ENCODE peak calls at places on chromosomes 13 and 19, in four cellular contexts. T, P, M and E are unnamed samples. For H3K79me2, the result is how much of the 10 kb centered on the place peaks cover.

GRCh38 chr13:21336609-21337008 is 122.5 kb downstream of the ZDHHC20 start:
- DNase-seq in M (no peak), P (no peak), T (no peak), E (no peak)

GRCh38 chr13:77733674-77734073 is 36.2 kb downstream of the SLAIN1 start:
- DNase-seq in M (no peak), T (no peak), P (no peak), E (no peak)

GRCh38 chr13:85313761-85314503 is 485.3 kb downstream of the SLITRK6 start:
- DNase-seq in T (no peak), M (no peak), P (peak), E (peak)

GRCh38 chr19:33064117-33064777 is 441 bp downstream of the RHPN2 start:
- DNase-seq in P (peak), T (peak), M (no peak), E (peak)

GRCh38 chr13:44244288-44244687 is 129.3 kb upstream of the SERP2 start:
- DNase-seq in M (no peak), T (no peak), P (no peak), E (peak)

GRCh38 chr13:40181203-40181845 is 485.1 kb downstream of the FOXO1 start:
- DNase-seq in M (no peak), T (no peak), P (peak), E (no peak)

GRCh38 chr19:7216373-7216902 is 77.8 kb downstream of the INSR start:
- DNase-seq in T (no peak), M (no peak), P (no peak), E (no peak)

GRCh38 chr13:77975358-77976042 is 56.9 kb upstream of the EDNRB start:
- DNase-seq in T (no peak), M (no peak), P (no peak), E (peak)

GRCh38 chr19:57280913-57281425 is 684 bp downstream of the ZNF460 start:
- DNase-seq in P (no peak), T (no peak), M (no peak), E (no peak)

GRCh38 chr13:111939285-111940278 is 127.4 kb upstream of the SOX1 start:
- DNase-seq in P (no peak), T (peak), M (no peak), E (no peak)

GRCh38 chr19:8610041-8610927 is at the start of gene ADAMTS10:
- DNase-seq in P (peak), M (no peak), T (peak), E (no peak)

GRCh38 chr19:10517760-10518443 is 655 bp upstream of the S1PR5 start:
- DNase-seq in M (no peak), T (peak), P (peak), E (peak)

GRCh38 chr19:11355160-11356073 is at the start of gene PLPPR2:
- DNase-seq in M (peak), P (peak), T (peak), E (peak)

GRCh38 chr13:99980201-99981114 is 1.1 kb upstream of the ZIC2 start:
- DNase-seq in P (peak), M (no peak), T (peak), E (peak)

GRCh38 chr19:29418106-29418684 is 107.6 kb upstream of the VSTM2B start:
- DNase-seq in T (no peak), M (no peak), P (no peak), E (no peak)

GRCh38 chr13:26968431-26969335 is 202.9 kb downstream of the USP12 start:
- DNase-seq in P (peak), T (no peak), M (no peak), E (no peak)

GRCh38 chr13:21139374-21139773 is 37.0 kb downstream of the SKA3 start:
- DNase-seq in M (no peak), T (no peak), P (no peak), E (no peak)

GRCh38 chr13:113732176-113732960 is 26.7 kb upstream of the TMEM255B start:
- DNase-seq in P (no peak), M (no peak), T (no peak), E (no peak)

GRCh38 chr19:20367811-20368294 is 197.7 kb downstream of the ZNF737 start:
- DNase-seq in T (peak), M (no peak), P (peak), E (peak)

GRCh38 chr19:10086032-10086903 is at the start of gene SHFL:
- DNase-seq in P (no peak), T (peak), M (no peak), E (no peak)

GRCh38 chr13:113796948-113797676 is 38.1 kb downstream of the TMEM255B start:
- DNase-seq in P (no peak), T (no peak), M (no peak), E (no peak)

GRCh38 chr19:16019691-16020448 is 56.4 kb upstream of the TPM4 start:
- DNase-seq in T (no peak), P (no peak), M (no peak), E (no peak)

GRCh38 chr13:97364031-97364430 is 69.9 kb upstream of the RAP2A start:
- DNase-seq in T (no peak), P (no peak), M (no peak), E (no peak)

GRCh38 chr19:29687897-29688728 is 22.9 kb downstream of the PLEKHF1 start:
- DNase-seq in M (no peak), P (no peak), T (no peak), E (no peak)

GRCh38 chr19:913080-913748 is at the start of gene R3HDM4:
- DNase-seq in M (no peak), T (peak), P (no peak), E (peak)

GRCh38 chr19:13881692-13882418 is 4.9 kb downstream of the NANOS3 start:
- DNase-seq in P (peak), T (no peak), M (no peak), E (peak)

GRCh38 chr19:52936151-52936957 is 13.1 kb upstream of the ZNF888 start:
- DNase-seq in M (no peak), P (no peak), T (no peak), E (peak)

GRCh38 chr19:52936958-52937334 is 13.7 kb upstream of the ZNF888 start:
- DNase-seq in P (no peak), M (no peak), T (no peak), E (no peak)

GRCh38 chr19:52935434-52935833 is 12.2 kb upstream of the ZNF888 start:
- DNase-seq in M (no peak), P (no peak), T (no peak), E (peak)
- H3K79me2 ChIP-seq in M (under half), P (under half), T (under half), E (under half)

GRCh38 chr19:3613765-3614661 is 7.3 kb upstream of the TBXA2R start:
- DNase-seq in M (no peak), T (no peak), P (no peak), E (no peak)

GRCh38 chr19:3617463-3617862 is 9.1 kb downstream of the CACTIN start:
- DNase-seq in M (no peak), P (peak), T (peak), E (no peak)

GRCh38 chr19:3612901-3613741 is 6.4 kb upstream of the TBXA2R start:
- DNase-seq in P (peak), M (peak), T (peak), E (no peak)

GRCh38 chr19:3614858-3615505 is 8.3 kb upstream of the TBXA2R start:
- DNase-seq in P (no peak), M (no peak), T (no peak), E (no peak)

GRCh38 chr19:3615524-3616135 is 9.0 kb upstream of the TBXA2R start:
- DNase-seq in P (no peak), T (no peak), M (no peak), E (no peak)
- H2BK5ac ChIP-seq in P (no peak), T (no peak), M (peak), E (no peak)

DNA sequence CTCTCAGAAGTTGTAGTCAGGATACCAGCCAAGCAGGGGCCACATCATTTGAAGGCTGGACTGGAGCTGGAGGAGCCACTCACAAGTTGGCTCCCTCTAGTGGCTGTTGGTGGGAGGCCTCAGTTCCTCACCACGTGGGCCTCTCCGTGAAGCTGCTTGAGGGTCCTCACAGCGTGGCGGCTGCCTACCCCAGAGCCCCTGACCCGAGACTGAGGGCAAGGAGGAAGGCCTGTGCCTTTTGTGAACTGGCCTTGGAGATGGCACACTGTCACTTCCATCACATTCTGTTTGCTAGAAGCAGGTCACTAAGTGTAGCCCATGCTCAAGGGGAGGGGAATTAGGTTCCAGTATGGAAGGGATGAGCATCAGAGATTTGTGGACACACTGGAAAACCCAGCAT is 14.6 kb downstream of the GNA11 start:
- DNase-seq in M (peak), T (peak), P (peak), E (peak)
- H3K79me2 ChIP-seq in M (under half), T (under half), P (under half), E (under half)

GRCh38 chr19:18465214-18465963 is 27.5 kb upstream of the ISYNA1 start:
- DNase-seq in T (no peak), M (no peak), P (no peak), E (no peak)
- H2BK5ac ChIP-seq in T (no peak), M (no peak), P (no peak), E (no peak)

DNA sequence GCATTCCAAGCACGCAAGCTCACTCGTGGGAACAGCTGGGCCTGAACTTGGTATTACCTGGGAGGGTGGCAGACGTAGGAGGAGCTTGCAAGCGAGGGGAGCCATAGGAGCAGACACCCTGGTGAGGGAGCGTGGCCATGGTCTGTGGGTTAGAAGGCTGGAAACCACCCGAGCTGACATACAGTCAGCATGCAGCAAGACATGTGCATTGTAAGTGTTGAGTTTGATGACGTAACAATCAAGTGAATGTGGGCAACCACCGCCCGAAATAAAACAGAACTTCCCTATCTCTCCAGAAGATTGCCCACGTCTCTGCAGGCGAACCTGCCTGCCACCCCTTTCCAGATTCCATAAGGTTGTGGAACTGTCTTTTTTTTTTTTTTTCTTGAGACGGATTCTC is 26.8 kb downstream of the UBXN6 start:
- DNase-seq in M (no peak), P (no peak), T (no peak), E (peak)
- H3K79me2 ChIP-seq in M (under half), P (under half), T (under half), E (under half)

DNA sequence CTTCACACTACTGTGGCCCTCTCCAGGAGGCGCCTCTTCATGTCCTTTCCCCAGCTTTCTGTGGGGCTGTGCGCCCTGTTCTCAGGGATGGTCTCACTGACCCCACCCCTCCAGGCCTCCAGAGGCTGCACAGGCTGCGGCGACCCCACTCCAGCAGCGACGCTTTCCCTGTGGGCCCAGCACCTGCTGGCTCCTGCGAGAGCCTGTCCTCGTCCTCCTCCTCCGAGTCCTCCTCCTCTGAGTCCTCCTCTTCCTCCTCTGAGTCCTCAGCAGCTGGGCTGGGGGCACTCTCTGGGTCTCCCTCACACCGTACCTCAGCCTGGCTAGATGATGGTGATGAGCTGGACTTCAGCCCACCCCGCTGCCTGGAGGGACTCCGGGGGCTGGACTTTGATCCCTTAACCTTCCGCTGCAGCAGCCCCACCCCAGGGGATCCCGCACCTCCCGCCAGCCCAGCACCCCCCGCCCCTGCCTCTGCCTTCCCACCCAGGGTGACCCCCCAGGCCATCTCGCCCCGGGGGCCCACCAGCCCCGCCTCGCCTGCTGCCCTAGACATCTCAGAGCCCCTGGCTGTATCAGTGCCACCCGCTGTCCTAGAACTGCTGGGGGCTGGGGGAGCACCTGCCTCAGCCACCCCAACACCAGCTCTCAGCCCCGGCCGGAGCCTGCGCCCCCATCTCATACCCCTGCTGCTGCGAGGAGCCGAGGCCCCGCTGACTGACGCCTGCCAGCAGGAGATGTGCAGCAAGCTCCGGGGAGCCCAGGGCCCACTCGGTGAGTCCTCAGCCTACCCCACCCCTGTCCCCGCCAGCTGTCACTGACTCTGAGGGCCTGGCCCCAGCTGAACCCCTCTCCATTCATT is 11.2 kb downstream of the ARHGAP33 start:
- DNase-seq in M (no peak), T (no peak), P (no peak), E (no peak)
- H2BK5ac ChIP-seq in M (no peak), T (no peak), P (no peak), E (no peak)